ENCODE peak calls at places on chromosomes 3 and 15, in eight cellular contexts. M is lung; D is HCT116; L is CD8-positive, alpha-beta memory T cell; A is kidney; C is choroid plexus epithelial cell; R is endothelial cell of umbilical vein; N is LNCaP clone FGC. V is an unnamed sample.

GRCh38 chr3:107680698-107681097 is 157.9 kb downstream of the BBX start:
- DNase-seq in M (no peak), D (no peak), L (no peak), A (no peak), C (peak; percentile 54), R (no peak), N (no peak), V (peak; percentile 24)

GRCh38 chr3:69309810-69310209 is 76.1 kb downstream of the FRMD4B start:
- DNase-seq in M (no peak), D (peak; percentile 19), L (no peak), A (no peak), C (peak; percentile 75), R (no peak), N (peak; percentile 36), V (peak; percentile 47)

GRCh38 chr3:150344079-150344478 is 64.0 kb upstream of the TSC22D2 start:
- DNase-seq in M (no peak), D (no peak), L (no peak), A (no peak), C (no peak), R (no peak), N (no peak), V (no peak)

GRCh38 chr3:58177747-58178527 is 32.8 kb downstream of the DNASE1L3 start:
- DNase-seq in M (peak; percentile 92), D (peak; percentile 51), L (peak; percentile 89), A (peak; percentile 96), C (peak; percentile 81), R (peak; percentile 79), N (no peak), V (no peak)

GRCh38 chr3:122247825-122248185 is 64.3 kb downstream of the CASR start:
- DNase-seq in M (no peak), D (no peak), L (no peak), A (peak; percentile 92), C (no peak), R (no peak), N (no peak), V (no peak)

GRCh38 chr3:159928692-159929091 is 59.9 kb upstream of the IL12A start:
- DNase-seq in M (no peak), D (no peak), L (no peak), A (no peak), C (peak; percentile 96), R (peak; percentile 45), N (no peak), V (peak; percentile 95)

GRCh38 chr3:190166948-190167347 is 46.3 kb upstream of the P3H2 start:
- DNase-seq in M (no peak), D (no peak), L (no peak), A (no peak), C (no peak), R (no peak), N (no peak), V (no peak)

GRCh38 chr3:195095704-195096036 is 175.3 kb downstream of the XXYLT1 start:
- DNase-seq in M (no peak), D (no peak), L (peak; percentile 11), A (no peak), C (no peak), R (no peak), N (no peak), V (peak; percentile 70)

GRCh38 chr3:73480187-73480672 is 144.5 kb downstream of the PDZRN3 start:
- DNase-seq in M (peak; percentile 58), D (no peak), L (no peak), A (peak; percentile 68), C (no peak), R (no peak), N (no peak), V (no peak)

GRCh38 chr3:69665026-69665739 is 74.1 kb upstream of the MITF start:
- DNase-seq in M (peak; percentile 39), D (no peak), L (no peak), A (no peak), C (peak; percentile 72), R (peak; percentile 86), N (no peak), V (peak; percentile 83)

GRCh38 chr3:187777331-187778046 is 32.2 kb upstream of the BCL6 start:
- DNase-seq in M (no peak), D (no peak), L (peak; percentile 68), A (no peak), C (no peak), R (peak; percentile 6), N (no peak), V (peak; percentile 87)

GRCh38 chr3:133881987-133882825 is 13.5 kb downstream of the RAB6B start:
- DNase-seq in M (no peak), D (no peak), L (no peak), A (peak; percentile 45), C (no peak), R (no peak), N (no peak), V (peak; percentile 2)

GRCh38 chr3:172467170-172467824 is 19.0 kb upstream of the GHSR start:
- DNase-seq in M (no peak), D (peak; percentile 42), L (no peak), A (no peak), C (peak; percentile 67), R (peak; percentile 91), N (no peak), V (peak; percentile 87)

GRCh38 chr3:99789322-99789721 is 28.3 kb upstream of the CMSS1 start:
- DNase-seq in M (no peak), D (peak; percentile 57), L (no peak), A (no peak), C (peak; percentile 88), R (peak; percentile 68), N (no peak), V (peak; percentile 65)

GRCh38 chr3:185824467-185825378 is at the start of gene IGF2BP2:
- DNase-seq in M (peak; percentile 69), D (no peak), L (peak; percentile 58), A (peak; percentile 89), C (peak; percentile 88), R (peak; percentile 84), N (no peak), V (peak; percentile 56)

GRCh38 chr15:72222433-72222832 is 8.6 kb downstream of the PKM start:
- DNase-seq in M (no peak), D (no peak), L (no peak), A (peak; percentile 75), C (no peak), R (peak; percentile 26), N (peak; percentile 51), V (peak; percentile 96)

GRCh38 chr3:29153811-29154210 is 127.1 kb upstream of the RBMS3 start:
- DNase-seq in M (no peak), D (no peak), L (no peak), A (no peak), C (no peak), R (no peak), N (no peak), V (no peak)

GRCh38 chr3:25855281-25855680 is 65.4 kb downstream of the OXSM start:
- DNase-seq in M (no peak), D (no peak), L (no peak), A (no peak), C (no peak), R (peak; percentile 7), N (no peak), V (peak; percentile 47)

GRCh38 chr15:61411941-61412510 is 182.9 kb upstream of the RORA start:
- DNase-seq in M (no peak), D (no peak), L (no peak), A (no peak), C (peak; percentile 9), R (peak; percentile 1), N (no peak), V (no peak)

GRCh38 chr15:62592920-62593319 is 427.8 kb upstream of the C2CD4B start:
- DNase-seq in M (no peak), D (no peak), L (no peak), A (no peak), C (no peak), R (no peak), N (no peak), V (no peak)

GRCh38 chr15:88603885-88604284 is 17.3 kb upstream of the AEN start:
- DNase-seq in M (no peak), D (no peak), L (no peak), A (no peak), C (no peak), R (no peak), N (no peak), V (no peak)

GRCh38 chr3:10716964-10717363 is 99.1 kb upstream of the SLC6A11 start:
- DNase-seq in M (no peak), D (no peak), L (no peak), A (no peak), C (no peak), R (no peak), N (no peak), V (no peak)

GRCh38 chr3:107525954-107526305 is 3.2 kb downstream of the BBX start:
- DNase-seq in M (no peak), D (no peak), L (no peak), A (no peak), C (peak; percentile 4), R (no peak), N (no peak), V (no peak)

GRCh38 chr15:38247336-38247735 is 5.3 kb upstream of the SPRED1 start:
- DNase-seq in M (no peak), D (no peak), L (no peak), A (no peak), C (no peak), R (peak; percentile 77), N (no peak), V (no peak)
- H3K4me3 ChIP-seq in M (no peak overlapping the region), D (no peak overlapping the region), L (no peak overlapping the region), A (no peak overlapping the region), C (no peak overlapping the region), R (no peak overlapping the region), N (no peak overlapping the region), V (no peak overlapping the region)

GRCh38 chr3:49813497-49814174 is at the start of gene UBA7:
- DNase-seq in M (peak; percentile 57), D (no peak), L (peak; percentile 62), A (peak; percentile 78), C (peak; percentile 88), R (peak; percentile 78), N (no peak), V (peak; percentile 39)
- H3K4me3 ChIP-seq in M (peak within 1 kb of the TSS; percentile 58), D (no peak within 1 kb of the TSS), L (peak within 1 kb of the TSS; percentile 75), A (peak within 1 kb of the TSS; percentile 66), C (peak within 1 kb of the TSS; percentile 64), R (peak within 1 kb of the TSS; percentile 48), N (peak within 1 kb of the TSS; percentile 11), V (peak within 1 kb of the TSS; percentile 27)

GRCh38 chr3:127775398-127776109 is 46.8 kb downstream of the MGLL start:
- DNase-seq in M (no peak), D (no peak), L (no peak), A (peak; percentile 77), C (peak; percentile 60), R (peak; percentile 61), N (no peak), V (no peak)
- H3K4me3 ChIP-seq in M (no peak overlapping the region), D (no peak overlapping the region), L (no peak overlapping the region), A (no peak overlapping the region), C (no peak overlapping the region), R (no peak overlapping the region), N (no peak overlapping the region), V (no peak overlapping the region)

GRCh38 chr15:70376929-70377691 is 279.4 kb upstream of the TLE3 start:
- DNase-seq in M (no peak), D (no peak), L (no peak), A (no peak), C (peak; percentile 45), R (peak; percentile 7), N (no peak), V (peak; percentile 64)
- H3K4me3 ChIP-seq in M (no peak overlapping the region), D (no peak overlapping the region), L (no peak overlapping the region), A (no peak overlapping the region), C (no peak overlapping the region), R (no peak overlapping the region), N (no peak overlapping the region), V (no peak overlapping the region)